ENCODE peak calls at places on chromosomes 4 and X, in nine cellular contexts. B, X, S, G, J, R, Z, U and L are unnamed samples.

GRCh38 chr4:148203056-148203898 is 238.9 kb downstream of the NR3C2 start:
- DNase-seq in S (no peak), U (peak; percentile 46), B (no peak), J (no peak), G (no peak), Z (no peak), R (no peak), X (no peak), L (no peak)

GRCh38 chr4:134422776-134423175 is 221.2 kb upstream of the PABPC4L start:
- DNase-seq in G (no peak), R (no peak), X (no peak), Z (no peak), B (no peak), S (no peak), U (no peak), J (no peak), L (no peak)

GRCh38 chr4:142130636-142131035 is 494.3 kb downstream of the IL15 start:
- DNase-seq in R (no peak), G (no peak), U (peak; percentile 34), J (no peak), S (no peak), X (no peak), B (no peak), Z (no peak), L (no peak)

GRCh38 chr4:162610116-162610515 is 446.3 kb upstream of the FSTL5 start:
- DNase-seq in G (no peak), U (no peak), S (no peak), B (no peak), J (no peak), R (no peak), X (no peak), Z (no peak), L (no peak)

GRCh38 chrX:150575415-150575814 is 7.0 kb downstream of the MTM1 start:
- DNase-seq in R (peak; percentile 38), S (no peak), Z (no peak), X (peak; percentile 49), G (no peak), B (no peak), J (no peak), U (peak; percentile 16), L (peak; percentile 96)

GRCh38 chr4:73841243-73841925 is 4.9 kb downstream of the CXCL6 start:
- DNase-seq in X (no peak), R (no peak), S (no peak), G (no peak), B (no peak), U (no peak), Z (no peak), J (no peak), L (peak; percentile 65)

GRCh38 chrX:433771-434170 is 47.1 kb upstream of the PPP2R3B start:
- DNase-seq in J (no peak), R (no peak), U (no peak), X (no peak), S (no peak), G (no peak), Z (no peak), B (peak; percentile 53), L (no peak)

GRCh38 chr4:80265571-80266266 is 745 bp upstream of the FGF5 start:
- DNase-seq in S (no peak), B (no peak), J (peak; percentile 58), X (peak; percentile 53), U (peak; percentile 52), G (no peak), R (no peak), Z (no peak), L (peak; percentile 84)

GRCh38 chr4:4182835-4183568 is 43.7 kb downstream of the OTOP1 start:
- DNase-seq in U (peak; percentile 62), G (no peak), Z (no peak), X (peak; percentile 26), B (no peak), J (no peak), S (peak; percentile 41), R (peak; percentile 30), L (no peak)

GRCh38 chr4:178136736-178137345 is 694.6 kb upstream of the AGA start:
- DNase-seq in U (no peak), S (no peak), G (no peak), R (no peak), B (peak; percentile 54), X (no peak), J (no peak), Z (no peak), L (no peak)

GRCh38 chr4:54998991-54999390 is 126.4 kb downstream of the KDR start:
- DNase-seq in S (no peak), G (no peak), X (peak; percentile 87), J (no peak), B (no peak), Z (no peak), U (peak; percentile 40), R (no peak), L (peak; percentile 41)

GRCh38 chr4:10169839-10170387 is 53.3 kb upstream of the WDR1 start:
- DNase-seq in S (no peak), X (no peak), G (no peak), R (no peak), Z (no peak), B (no peak), U (no peak), J (no peak), L (no peak)

GRCh38 chr4:2733001-2733843 is 22.9 kb downstream of the TNIP2 start:
- DNase-seq in X (no peak), G (no peak), J (no peak), S (no peak), R (no peak), Z (no peak), B (peak; percentile 50), U (no peak), L (no peak)

GRCh38 chr4:155761916-155762315 is 3.1 kb downstream of the GUCY1B1 start:
- DNase-seq in U (no peak), S (no peak), Z (no peak), R (no peak), X (no peak), B (no peak), J (no peak), G (no peak), L (no peak)

DNA sequence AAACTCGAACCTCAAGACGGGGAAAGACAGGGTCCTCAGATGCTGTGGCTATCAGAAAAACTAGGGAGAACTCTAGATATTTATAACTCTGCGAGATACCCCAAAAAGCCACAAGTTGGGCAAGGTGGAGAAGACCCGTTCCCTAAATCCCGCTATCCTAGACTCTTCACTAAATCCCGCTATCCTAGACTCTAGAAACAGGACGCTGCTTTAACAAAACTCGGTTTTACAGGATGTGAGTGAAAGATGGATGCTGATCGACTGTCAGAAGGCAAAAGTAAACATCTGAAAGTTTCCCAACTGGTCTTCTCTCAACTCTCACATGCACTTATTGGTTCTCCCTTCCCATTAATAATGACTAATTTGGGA is 270 bp downstream of the DNAAF6 start:
- DNase-seq in S (no peak), Z (no peak), R (no peak), G (no peak), B (no peak), U (no peak), X (no peak), J (no peak), L (no peak)
- H3K4me3 ChIP-seq in S (no peak overlapping the region), Z (no peak overlapping the region), R (peak overlapping the region; percentile 89), G (peak overlapping the region; percentile 65), B (no peak overlapping the region), U (no peak overlapping the region), X (no peak overlapping the region), J (peak overlapping the region; percentile 50), L (peak overlapping the region; percentile 62)

GRCh38 chrX:136339702-136340101 is 38.9 kb downstream of the ADGRG4 start:
- DNase-seq in S (no peak), R (no peak), J (no peak), B (no peak), G (no peak), U (no peak), Z (no peak), X (no peak), L (no peak)

DNA sequence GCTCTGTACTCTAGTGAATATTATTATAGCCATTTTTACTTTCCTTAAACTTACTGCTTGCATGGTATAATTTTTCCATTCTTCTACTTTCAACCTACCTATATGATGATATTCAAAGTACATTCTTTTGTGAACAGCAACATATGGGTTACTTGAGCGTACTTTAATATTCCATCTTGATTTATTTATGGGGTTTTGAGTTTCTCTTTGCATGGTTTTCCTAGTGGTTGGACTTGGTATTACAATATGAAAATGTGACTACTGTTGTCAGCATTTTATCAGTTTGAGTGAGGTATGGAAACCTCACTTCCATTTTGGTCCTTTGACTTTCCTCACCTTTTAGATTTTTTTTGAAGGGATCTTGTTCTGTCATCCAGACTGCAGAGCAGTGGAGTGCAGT is 35.9 kb downstream of the ADGRG4 start:
- DNase-seq in S (no peak), R (peak; percentile 2), J (no peak), B (no peak), U (no peak), G (no peak), Z (no peak), X (peak; percentile 12), L (no peak)
- TF ChIP-seq CTCF in S (peak; percentile 36), R (peak; percentile 26), J (no peak), B (no peak), U (peak; percentile 3), G (peak; percentile 22), Z (no peak), X (no peak), L (no peak)

DNA sequence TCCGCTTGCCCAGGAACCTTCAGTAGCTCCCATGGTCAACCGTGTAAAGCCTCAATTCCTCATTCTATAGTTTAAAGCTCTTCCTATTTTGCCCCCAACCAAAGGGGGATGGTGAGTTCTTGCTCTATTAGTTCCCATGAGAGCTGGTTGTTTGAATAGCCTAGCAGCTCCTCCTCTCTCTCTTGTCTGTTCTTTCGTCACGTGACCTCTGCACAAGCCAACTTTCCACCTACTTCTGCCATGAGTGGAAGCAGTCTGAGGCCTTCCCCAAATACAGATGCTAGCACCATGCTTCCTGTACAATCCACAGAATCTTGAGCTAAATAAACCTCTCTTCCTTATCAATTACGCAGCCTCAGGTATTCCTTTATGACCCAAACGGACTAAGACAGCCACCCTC is 42.8 kb downstream of the ANXA5 start:
- DNase-seq in R (no peak), S (no peak), Z (no peak), U (no peak), G (no peak), B (no peak), J (no peak), X (no peak), L (no peak)
- H3K4me3 ChIP-seq in R (no peak overlapping the region), S (no peak overlapping the region), Z (no peak overlapping the region), U (no peak overlapping the region), G (no peak overlapping the region), B (no peak overlapping the region), J (no peak overlapping the region), X (no peak overlapping the region), L (no peak overlapping the region)

GRCh38 chrX:119729408-119730201 is 28.8 kb upstream of the SOWAHD start:
- DNase-seq in R (peak; percentile 76), U (peak; percentile 66), G (peak; percentile 26), X (peak; percentile 81), Z (peak; percentile 67), J (peak; percentile 64), B (peak; percentile 77), S (peak; percentile 73), L (peak; percentile 60)

GRCh38 chrX:119726900-119727555 is 31.4 kb upstream of the SOWAHD start:
- DNase-seq in Z (no peak), G (no peak), B (no peak), R (peak; percentile 23), U (no peak), X (no peak), S (peak; percentile 34), J (no peak), L (peak; percentile 8)

DNA sequence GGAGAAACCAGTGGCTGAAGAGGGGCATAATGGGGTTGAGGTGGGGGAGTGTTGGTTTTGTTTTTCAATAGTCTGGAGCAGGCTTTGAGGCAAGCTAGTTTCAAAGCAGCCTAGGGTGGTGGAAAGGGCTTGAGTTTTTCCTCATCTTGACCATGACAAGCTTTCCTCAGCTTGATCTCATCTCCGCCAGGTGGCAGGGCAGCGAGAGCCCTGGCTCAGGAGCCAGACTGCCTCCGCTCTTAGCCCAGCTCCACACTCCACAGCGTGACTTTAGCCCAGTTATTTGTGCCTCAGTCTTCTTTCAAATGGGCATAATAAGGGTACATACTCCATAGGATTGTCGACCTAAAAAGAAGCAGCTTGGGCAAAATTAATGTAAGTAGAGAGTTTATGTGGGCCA is 29.9 kb upstream of the SOWAHD start:
- DNase-seq in R (no peak), X (no peak), S (no peak), Z (no peak), J (no peak), B (no peak), U (peak; percentile 16), G (no peak), L (no peak)
- TF ChIP-seq CTCF in R (no peak), X (peak; percentile 24), S (no peak), Z (no peak), J (no peak), B (no peak), U (peak; percentile 8), G (no peak), L (peak; percentile 23)